ENCODE peak calls at places on chromosomes 1 and 21, in nine cellular contexts. F, O, I, D, N, G, X, K and J are unnamed samples.
A peak's percentile ranks its signal among the peaks of the same experiment; 100 is the strongest.

GRCh38 chr1:94926365-94926914 is 470 bp downstream of the CNN3 start:
- DNase-seq in F (peak; percentile 40), O (peak; percentile 83), I (peak; percentile 60), D (no peak), N (no peak), G (peak; percentile 83), X (peak; percentile 59), K (peak; percentile 63), J (peak; percentile 60)

GRCh38 chr1:212236664-212237220 is 48.5 kb upstream of the PPP2R5A start:
- DNase-seq in F (no peak), O (no peak), I (no peak), D (no peak), N (no peak), G (no peak), X (no peak), K (no peak), J (no peak)

GRCh38 chr1:6052543-6053205 is 7.0 kb downstream of the KCNAB2 start:
- DNase-seq in F (peak; percentile 56), O (peak; percentile 48), I (peak; percentile 52), D (peak; percentile 36), N (no peak), G (no peak), X (peak; percentile 64), K (peak; percentile 74), J (peak; percentile 54)

GRCh38 chr1:30407862-30408580 is 315.4 kb downstream of the MATN1 start:
- DNase-seq in F (peak; percentile 25), O (no peak), I (peak; percentile 6), D (no peak), N (no peak), G (peak; percentile 28), X (no peak), K (no peak), J (no peak)

GRCh38 chr1:25899792-25900191 is 6.4 kb downstream of the STMN1 start:
- DNase-seq in F (no peak), O (no peak), I (no peak), D (no peak), N (no peak), G (no peak), X (no peak), K (no peak), J (no peak)

GRCh38 chr1:33387512-33388079 is 43.3 kb downstream of the PHC2 start:
- DNase-seq in F (no peak), O (no peak), I (no peak), D (no peak), N (no peak), G (no peak), X (no peak), K (peak; percentile 56), J (no peak)

GRCh38 chr1:228205526-228206436 is 2.1 kb upstream of the OBSCN start:
- DNase-seq in F (no peak), O (no peak), I (no peak), D (no peak), N (no peak), G (peak; percentile 83), X (peak; percentile 24), K (no peak), J (no peak)

GRCh38 chr1:101105877-101106276 is 80.3 kb upstream of the DPH5 start:
- DNase-seq in F (no peak), O (no peak), I (no peak), D (no peak), N (no peak), G (no peak), X (no peak), K (no peak), J (no peak)

GRCh38 chr21:17105972-17106371 is 406.9 kb upstream of the CXADR start:
- DNase-seq in F (no peak), O (no peak), I (no peak), D (no peak), N (no peak), G (no peak), X (no peak), K (no peak), J (no peak)

GRCh38 chr1:113109908-113110554 is 37.0 kb downstream of the LRIG2 start:
- DNase-seq in F (no peak), O (peak; percentile 71), I (no peak), D (peak; percentile 78), N (no peak), G (no peak), X (peak; percentile 19), K (peak; percentile 93), J (no peak)

GRCh38 chr1:162463021-162463420 is 34.6 kb upstream of the UHMK1 start:
- DNase-seq in F (no peak), O (no peak), I (no peak), D (no peak), N (no peak), G (no peak), X (no peak), K (no peak), J (no peak)

GRCh38 chr1:89539135-89539534 is 14.5 kb downstream of the LRRC8B start:
- DNase-seq in F (no peak), O (no peak), I (no peak), D (no peak), N (no peak), G (no peak), X (no peak), K (no peak), J (no peak)
- H3K4me3 ChIP-seq in F (no peak overlapping the region), O (no peak overlapping the region), I (no peak overlapping the region), D (no peak overlapping the region), N (no peak overlapping the region), G (no peak overlapping the region), X (no peak overlapping the region), K (no peak overlapping the region), J (no peak overlapping the region)

DNA sequence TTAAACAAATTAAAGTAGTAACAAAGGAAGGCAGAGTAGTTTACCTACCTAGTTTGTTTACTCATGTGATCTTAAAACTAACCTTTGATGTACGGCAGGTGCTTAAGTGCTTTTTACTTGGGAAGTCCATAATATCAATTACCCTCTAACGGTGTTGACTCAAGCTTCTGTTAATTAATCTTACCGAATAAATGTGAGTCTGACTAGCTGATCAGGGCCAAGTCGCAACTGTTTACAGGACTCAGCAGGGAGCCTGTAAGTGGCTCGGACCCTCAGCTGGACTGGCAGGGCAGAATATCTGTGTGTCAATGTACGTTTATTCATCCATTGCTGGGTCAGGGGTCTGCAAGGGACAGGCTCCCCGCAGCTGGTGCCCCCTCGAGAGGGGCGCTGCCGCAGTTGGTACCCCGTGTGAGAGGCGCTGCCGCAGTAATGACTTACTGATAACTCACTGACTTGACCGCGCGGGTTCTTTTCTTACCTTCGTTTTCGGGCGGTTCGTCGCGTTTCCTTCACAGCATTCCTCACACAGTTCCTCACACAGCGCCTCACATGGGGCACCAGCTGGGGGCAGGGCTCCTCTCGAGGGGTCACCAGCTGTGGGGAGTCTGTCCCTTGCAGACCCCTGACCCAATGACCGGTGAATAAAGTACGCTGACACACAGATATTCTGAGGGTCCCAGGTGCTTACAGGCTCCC is 2.9 kb downstream of the FMO1 start:
- DNase-seq in F (no peak), O (peak; percentile 18), I (peak; percentile 38), D (no peak), N (no peak), G (peak; percentile 75), X (peak; percentile 35), K (peak; percentile 19), J (peak; percentile 56)
- H3K4me3 ChIP-seq in F (peak overlapping the region; percentile 36), O (peak overlapping the region; percentile 39), I (peak overlapping the region; percentile 45), D (peak overlapping the region; percentile 87), N (peak overlapping the region; percentile 77), G (peak overlapping the region; percentile 51), X (peak overlapping the region; percentile 20), K (peak overlapping the region; percentile 69), J (peak overlapping the region; percentile 48)

DNA sequence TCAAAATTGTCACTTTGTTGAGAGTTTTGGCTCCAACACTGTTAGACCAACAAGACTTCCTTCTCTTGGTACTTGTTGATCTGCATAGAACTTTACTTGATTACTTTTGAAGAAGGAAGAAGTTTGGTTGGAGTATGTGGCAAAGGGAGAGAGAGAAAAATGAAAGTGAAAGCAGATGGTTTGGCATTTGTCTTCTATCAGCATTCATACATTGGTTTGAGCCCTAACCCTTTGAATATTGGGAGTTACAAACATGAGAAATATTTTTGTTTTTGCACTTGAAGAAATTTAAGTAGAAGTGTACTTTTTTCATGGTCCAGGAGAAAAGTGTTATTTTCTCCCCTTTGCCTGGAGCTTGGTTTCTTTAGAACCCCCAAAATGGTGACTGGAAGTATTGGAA is 169.8 kb downstream of the ADGRL4 start:
- DNase-seq in F (no peak), O (no peak), I (no peak), D (no peak), N (no peak), G (no peak), X (no peak), K (no peak), J (no peak)
- H3K4me3 ChIP-seq in F (no peak overlapping the region), O (no peak overlapping the region), I (no peak overlapping the region), D (no peak overlapping the region), N (peak overlapping the region; percentile 28), G (no peak overlapping the region), X (no peak overlapping the region), K (no peak overlapping the region), J (no peak overlapping the region)

DNA sequence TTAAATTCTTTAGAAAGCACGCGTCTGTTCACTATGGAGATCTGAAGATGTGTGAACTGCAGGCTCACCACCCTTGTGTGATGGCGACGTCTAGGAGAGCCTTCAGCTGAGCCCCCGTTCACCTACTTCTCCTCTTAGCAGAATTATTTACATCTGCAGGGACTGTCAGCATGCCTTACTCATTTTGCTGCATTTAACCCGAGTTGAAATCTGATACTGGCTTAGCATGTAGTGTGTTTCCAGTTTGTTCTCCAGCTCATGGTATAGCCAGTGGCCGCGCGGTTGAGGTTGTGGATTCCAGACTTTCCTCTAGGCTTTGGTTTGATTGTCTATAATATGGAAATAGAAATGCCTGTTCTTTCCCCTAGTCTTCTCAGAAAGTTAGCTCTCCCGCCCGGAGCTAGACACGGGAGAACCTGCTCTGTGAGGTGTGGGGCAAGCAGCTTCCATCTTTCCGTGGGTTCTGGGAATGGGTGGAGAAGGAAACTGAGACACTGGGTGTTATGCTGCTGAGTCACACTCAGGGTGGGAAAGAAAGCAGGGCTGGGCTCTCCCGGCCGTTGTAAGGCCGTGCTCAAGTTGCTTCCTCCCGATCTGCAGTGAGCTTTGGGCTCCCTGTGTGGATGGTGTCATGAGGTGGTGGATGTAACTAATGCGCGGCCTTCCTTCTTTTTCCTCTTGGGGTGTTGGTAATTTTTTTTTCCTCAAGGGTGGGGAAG is 206.8 kb upstream of the TMEM51 start:
- DNase-seq in F (no peak), O (peak; percentile 48), I (peak; percentile 52), D (no peak), N (peak; percentile 15), G (no peak), X (no peak), K (peak; percentile 79), J (peak; percentile 21)
- H3K4me3 ChIP-seq in F (no peak overlapping the region), O (no peak overlapping the region), I (no peak overlapping the region), D (peak overlapping the region; percentile 38), N (peak overlapping the region; percentile 68), G (peak overlapping the region; percentile 9), X (no peak overlapping the region), K (peak overlapping the region; percentile 17), J (no peak overlapping the region)